ENCODE peak calls at places on chromosome 9, in five cellular contexts. C, U, T, I and D are unnamed samples.

GRCh38 chr9:115328228-115328627 is 210.3 kb upstream of the TNC start:
- DNase-seq in I (no peak), C (no peak), T (no peak), U (no peak), D (no peak)

GRCh38 chr9:35903049-35903448 is 3.0 kb upstream of the HRCT1 start:
- DNase-seq in T (no peak), I (no peak), C (peak; percentile 28), U (peak; percentile 71), D (peak; percentile 7)

GRCh38 chr9:81083062-81083461 is 606.3 kb downstream of the TLE1 start:
- DNase-seq in I (no peak), U (no peak), T (no peak), C (no peak), D (no peak)

GRCh38 chr9:132577119-132577518 is 5.3 kb upstream of the BARHL1 start:
- DNase-seq in I (no peak), U (no peak), C (no peak), T (no peak), D (no peak)

GRCh38 chr9:6024035-6024554 is 8.7 kb upstream of the RANBP6 start:
- DNase-seq in I (no peak), C (peak; percentile 30), U (peak; percentile 33), T (no peak), D (peak; percentile 7)

GRCh38 chr9:133366435-133366834 is 9.4 kb downstream of the SURF4 start:
- DNase-seq in U (no peak), I (no peak), C (no peak), T (no peak), D (no peak)

GRCh38 chr9:22244141-22245011 is 202.2 kb upstream of the DMRTA1 start:
- DNase-seq in I (no peak), U (peak; percentile 75), C (peak; percentile 71), T (no peak), D (peak; percentile 6)

GRCh38 chr9:112887377-112887776 is 3.3 kb downstream of the SLC46A2 start:
- DNase-seq in C (peak; percentile 32), T (no peak), I (no peak), U (peak; percentile 12), D (no peak)

GRCh38 chr9:130498298-130498917 is 53.6 kb downstream of the ASS1 start:
- DNase-seq in U (peak; percentile 27), C (no peak), T (no peak), I (no peak), D (peak; percentile 47)

GRCh38 chr9:124707667-124708066 is 63.4 kb downstream of the NR6A1 start:
- DNase-seq in T (no peak), I (no peak), U (no peak), C (no peak), D (no peak)

GRCh38 chr9:14238044-14238443 is 75.9 kb downstream of the NFIB start:
- DNase-seq in I (no peak), T (no peak), C (no peak), U (no peak), D (no peak)

GRCh38 chr9:121073038-121073437 is 1.7 kb upstream of the CNTRL start:
- DNase-seq in C (peak; percentile 91), U (no peak), T (no peak), I (no peak), D (no peak)

GRCh38 chr9:124849801-124850200 is 3.5 kb upstream of the WDR38 start:
- DNase-seq in T (no peak), U (no peak), C (no peak), I (no peak), D (no peak)